ENCODE peak calls at places on chromosomes 13 and 19, in five cellular contexts. D, N, K, F and W are unnamed samples.

GRCh38 chr13:102380012-102380411 is 21.8 kb downstream of the FGF14 start:
- DNase-seq in D (no peak), N (no peak), K (no peak), F (no peak), W (no peak)

GRCh38 chr13:32881074-32881791 is 135.0 kb upstream of the KL start:
- DNase-seq in D (peak), N (no peak), K (no peak), F (no peak), W (no peak)

GRCh38 chr19:16385296-16385695 is 60.7 kb downstream of the KLF2 start:
- DNase-seq in D (no peak), N (no peak), K (no peak), F (no peak), W (no peak)

GRCh38 chr13:51714663-51715168 is 89.2 kb downstream of the DHRS12 start:
- DNase-seq in D (peak), N (no peak), K (peak), F (no peak), W (peak)

GRCh38 chr13:92640936-92641335 is 585.7 kb upstream of the GPC6 start:
- DNase-seq in D (no peak), N (no peak), K (no peak), F (no peak), W (no peak)

GRCh38 chr13:40230833-40231266 is 435.6 kb downstream of the FOXO1 start:
- DNase-seq in D (peak), N (no peak), K (no peak), F (no peak), W (no peak)

GRCh38 chr19:31258211-31259052 is 90.8 kb downstream of the TSHZ3 start:
- DNase-seq in D (no peak), N (peak), K (no peak), F (no peak), W (no peak)

GRCh38 chr19:43481701-43482100 is 16.3 kb upstream of the LYPD3 start:
- DNase-seq in D (no peak), N (no peak), K (no peak), F (no peak), W (no peak)

GRCh38 chr19:48413879-48414623 is 20.6 kb downstream of the GRIN2D start:
- DNase-seq in D (peak), N (peak), K (peak), F (no peak), W (no peak)

GRCh38 chr13:106755542-106755941 is 187.6 kb upstream of the ARGLU1 start:
- DNase-seq in D (no peak), N (no peak), K (no peak), F (no peak), W (no peak)

GRCh38 chr13:45138282-45138681 is 18.0 kb downstream of the GTF2F2 start:
- DNase-seq in D (no peak), N (no peak), K (no peak), F (no peak), W (no peak)

GRCh38 chr13:106630162-106630561 is 62.2 kb upstream of the ARGLU1 start:
- DNase-seq in D (no peak), N (no peak), K (no peak), F (no peak), W (no peak)

GRCh38 chr19:4896372-4896771 is 6.3 kb downstream of the ARRDC5 start:
- DNase-seq in D (peak), N (no peak), K (peak), F (no peak), W (peak)

GRCh38 chr13:110209950-110210603 is 96.9 kb downstream of the COL4A1 start:
- DNase-seq in D (no peak), N (no peak), K (no peak), F (no peak), W (peak)

GRCh38 chr19:27972291-27973040 is 1240.5 kb downstream of the UQCRFS1 start:
- DNase-seq in D (no peak), N (no peak), K (no peak), F (no peak), W (peak)

GRCh38 chr13:77372275-77372674 is 45.4 kb upstream of the MYCBP2 start:
- DNase-seq in D (peak), N (no peak), K (no peak), F (no peak), W (no peak)

GRCh38 chr13:33284916-33285315 is 639 bp downstream of the STARD13 start:
- DNase-seq in D (no peak), N (no peak), K (no peak), F (no peak), W (peak)

GRCh38 chr13:95235199-95235726 is 66.0 kb downstream of the ABCC4 start:
- DNase-seq in D (no peak), N (no peak), K (no peak), F (no peak), W (no peak)

GRCh38 chr13:74070065-74070464 is 64.1 kb downstream of the KLF12 start:
- DNase-seq in D (no peak), N (no peak), K (no peak), F (no peak), W (no peak)

GRCh38 chr19:1041272-1041834 is 1.4 kb downstream of the ABCA7 start:
- DNase-seq in D (no peak), N (no peak), K (no peak), F (no peak), W (no peak)

GRCh38 chr19:34345934-34346333 is 19.1 kb upstream of the GPI start:
- DNase-seq in D (peak), N (peak), K (peak), F (peak), W (peak)

GRCh38 chr13:68190826-68191225 is 960.7 kb upstream of the PCDH9 start:
- DNase-seq in D (peak), N (no peak), K (peak), F (no peak), W (peak)

GRCh38 chr19:29969891-29970290 is 27.9 kb downstream of the URI1 start:
- DNase-seq in D (no peak), N (no peak), K (no peak), F (no peak), W (no peak)

GRCh38 chr19:38412961-38413360 is 10.1 kb downstream of the FAM98C start:
- DNase-seq in D (no peak), N (no peak), K (no peak), F (no peak), W (no peak)